ENCODE peak calls at places on chromosome 1, in ten cellular contexts. E is SJSA1; S is heart left ventricle; A is CD8-positive, alpha-beta memory T cell; H is upper lobe of right lung; U is SJCRH30; Y is lower lobe of right lung; O is tibial nerve; Z is HCT116; N is CD8-positive, alpha-beta T cell. X is an unnamed sample.

GRCh38 chr1:188489336-188490112 is 1660.8 kb downstream of the PLA2G4A start:
- DNase-seq in E (no peak), S (no peak), A (no peak), H (no peak), U (peak), Y (no peak), O (no peak), Z (peak), N (no peak), X (no peak)

GRCh38 chr1:116805398-116805797 is 51.2 kb downstream of the CD2 start:
- DNase-seq in E (no peak), S (no peak), A (no peak), H (no peak), U (no peak), Y (no peak), O (no peak), Z (no peak), N (no peak), X (no peak)

GRCh38 chr1:30420519-30421050 is 302.8 kb downstream of the MATN1 start:
- DNase-seq in E (peak), S (no peak), A (no peak), H (peak), U (no peak), Y (no peak), O (no peak), Z (no peak), N (no peak), X (no peak)

GRCh38 chr1:175597206-175597605 is 146.2 kb downstream of the TNR start:
- DNase-seq in E (no peak), S (no peak), A (no peak), H (no peak), U (no peak), Y (no peak), O (no peak), Z (no peak), N (no peak), X (no peak)

GRCh38 chr1:204225841-204226745 is 12.3 kb upstream of the GOLT1A start:
- DNase-seq in E (peak), S (no peak), A (no peak), H (no peak), U (no peak), Y (no peak), O (no peak), Z (no peak), N (no peak), X (no peak)

GRCh38 chr1:245874942-245875580 is 632.0 kb downstream of the SMYD3 start:
- DNase-seq in E (peak), S (peak), A (no peak), H (peak), U (no peak), Y (peak), O (peak), Z (no peak), N (no peak), X (peak)

GRCh38 chr1:223545325-223545724 is 120.2 kb downstream of the CAPN8 start:
- DNase-seq in E (no peak), S (no peak), A (no peak), H (no peak), U (no peak), Y (no peak), O (no peak), Z (no peak), N (no peak), X (no peak)

GRCh38 chr1:184563308-184563707 is 176.5 kb downstream of the C1orf21 start:
- DNase-seq in E (no peak), S (no peak), A (no peak), H (no peak), U (no peak), Y (no peak), O (peak), Z (no peak), N (no peak), X (peak)

GRCh38 chr1:221712776-221713431 is 29.0 kb downstream of the DUSP10 start:
- DNase-seq in E (no peak), S (no peak), A (peak), H (no peak), U (no peak), Y (peak), O (no peak), Z (no peak), N (peak), X (no peak)

GRCh38 chr1:113008365-113008714 is 52.3 kb upstream of the SLC16A1 start:
- DNase-seq in E (no peak), S (no peak), A (no peak), H (no peak), U (no peak), Y (no peak), O (no peak), Z (no peak), N (no peak), X (no peak)

GRCh38 chr1:72051538-72051937 is 230.8 kb downstream of the NEGR1 start:
- DNase-seq in E (no peak), S (no peak), A (no peak), H (no peak), U (no peak), Y (no peak), O (no peak), Z (no peak), N (no peak), X (no peak)

GRCh38 chr1:116902027-116902426 is 7.7 kb upstream of the PTGFRN start:
- DNase-seq in E (no peak), S (no peak), A (no peak), H (no peak), U (no peak), Y (no peak), O (no peak), Z (no peak), N (no peak), X (no peak)

GRCh38 chr1:63828322-63829044 is 54.7 kb downstream of the ROR1 start:
- DNase-seq in E (no peak), S (no peak), A (no peak), H (no peak), U (peak), Y (no peak), O (no peak), Z (no peak), N (no peak), X (no peak)

GRCh38 chr1:163796394-163796821 is 474.7 kb downstream of the NUF2 start:
- DNase-seq in E (no peak), S (no peak), A (no peak), H (no peak), U (peak), Y (no peak), O (no peak), Z (no peak), N (no peak), X (no peak)

GRCh38 chr1:157496121-157496526 is 56.2 kb downstream of the FCRL5 start:
- DNase-seq in E (no peak), S (no peak), A (no peak), H (no peak), U (no peak), Y (no peak), O (peak), Z (peak), N (no peak), X (peak)

GRCh38 chr1:30371179-30371788 is 352.1 kb downstream of the MATN1 start:
- DNase-seq in E (no peak), S (no peak), A (no peak), H (no peak), U (no peak), Y (no peak), O (no peak), Z (no peak), N (no peak), X (no peak)

GRCh38 chr1:85326851-85327250 is 50.4 kb upstream of the BCL10 start:
- DNase-seq in E (no peak), S (no peak), A (no peak), H (no peak), U (no peak), Y (no peak), O (no peak), Z (no peak), N (no peak), X (no peak)

GRCh38 chr1:165854101-165854845 is 26.9 kb downstream of the UCK2 start:
- DNase-seq in E (peak), S (no peak), A (no peak), H (no peak), U (peak), Y (no peak), O (no peak), Z (no peak), N (no peak), X (peak)

GRCh38 chr1:224235819-224236493 is 52.9 kb downstream of the DEGS1 start:
- DNase-seq in E (no peak), S (no peak), A (no peak), H (no peak), U (no peak), Y (no peak), O (no peak), Z (no peak), N (no peak), X (no peak)

GRCh38 chr1:169696273-169697100 is 14.9 kb downstream of the SELL start:
- DNase-seq in E (no peak), S (no peak), A (no peak), H (no peak), U (no peak), Y (no peak), O (no peak), Z (no peak), N (no peak), X (no peak)

GRCh38 chr1:169698976-169699375 is 12.4 kb downstream of the SELL start:
- DNase-seq in E (no peak), S (no peak), A (no peak), H (no peak), U (no peak), Y (no peak), O (no peak), Z (no peak), N (no peak), X (no peak)

GRCh38 chr1:169699769-169700168 is 11.7 kb downstream of the SELL start:
- DNase-seq in E (no peak), S (no peak), A (no peak), H (no peak), U (no peak), Y (no peak), O (no peak), Z (no peak), N (no peak), X (no peak)

GRCh38 chr1:169694304-169694703 is 17.1 kb downstream of the SELL start:
- DNase-seq in E (no peak), S (no peak), A (peak), H (no peak), U (no peak), Y (no peak), O (no peak), Z (no peak), N (peak), X (no peak)

DNA sequence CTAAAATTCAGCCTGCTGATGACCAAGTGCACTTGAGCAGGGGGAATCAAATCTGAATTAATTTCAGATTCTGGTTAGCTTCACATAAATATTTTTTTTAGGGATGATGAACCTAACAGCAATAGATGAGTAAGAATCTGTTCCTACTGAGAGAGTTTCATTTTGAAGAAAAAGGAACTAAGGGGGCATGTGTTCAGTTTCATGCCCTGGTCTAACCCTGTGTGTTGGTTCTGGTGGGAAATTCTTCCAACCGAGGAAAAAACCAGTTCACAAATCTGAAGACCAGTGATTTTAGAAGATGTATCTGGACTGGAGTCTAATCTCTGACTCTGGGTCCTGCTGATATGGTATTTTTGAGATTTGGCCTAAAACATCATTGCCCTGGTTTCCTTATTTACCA is 13.7 kb downstream of the SELL start:
- DNase-seq in E (no peak), S (no peak), A (no peak), H (no peak), U (no peak), Y (no peak), O (no peak), Z (no peak), N (no peak), X (no peak)
- H3K4me3 ChIP-seq in E (no peak), S (no peak), A (no peak), H (no peak), U (no peak), Y (no peak), O (no peak), Z (no peak), N (no peak), X (no peak)

GRCh38 chr1:14424325-14425000 is 174.0 kb upstream of the KAZN start:
- DNase-seq in E (no peak), S (no peak), A (no peak), H (no peak), U (no peak), Y (no peak), O (no peak), Z (no peak), N (no peak), X (no peak)
- H3K27ac ChIP-seq in E (no peak), S (no peak), A (no peak), H (no peak), U (no peak), Y (no peak), O (no peak), Z (no peak), N (no peak), X (no peak)

DNA sequence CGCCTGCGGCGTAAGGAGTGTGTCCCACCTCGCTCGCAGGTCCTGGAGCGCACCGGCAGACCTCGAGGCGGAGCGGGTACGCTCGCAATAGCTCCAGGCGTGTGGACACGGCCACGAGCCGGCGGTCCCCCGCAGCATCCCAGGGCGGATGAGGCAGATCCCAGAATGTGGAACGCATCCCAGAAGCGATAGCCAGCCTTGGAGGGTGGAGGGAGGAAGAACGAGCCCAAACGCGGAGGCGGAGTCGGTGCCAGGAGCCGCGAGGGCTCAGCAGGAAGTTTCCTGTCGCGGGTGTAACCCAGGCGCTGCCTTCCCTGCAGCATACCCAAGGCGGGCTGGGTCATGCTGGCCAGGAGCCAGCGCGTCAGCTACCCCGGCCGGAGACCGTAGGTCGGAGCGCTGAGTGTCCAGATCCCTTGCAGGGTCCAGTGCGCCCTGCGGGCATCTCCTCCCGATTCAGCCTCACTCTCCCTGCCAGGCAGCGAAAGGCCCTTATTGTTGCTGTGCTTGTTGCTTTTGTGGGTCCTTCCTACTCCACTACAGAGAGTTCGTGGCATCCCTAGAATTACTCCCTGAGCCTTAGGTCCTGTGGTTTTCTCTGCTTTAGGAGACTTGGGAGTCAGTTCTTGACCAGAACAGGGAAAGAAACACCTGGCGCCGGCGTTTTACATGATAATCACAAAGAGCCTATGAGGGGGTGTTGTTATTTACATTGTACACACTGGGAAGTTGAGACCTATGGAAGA is 27.7 kb downstream of the STYXL2 start:
- DNase-seq in E (no peak), S (peak), A (no peak), H (peak), U (no peak), Y (peak), O (no peak), Z (peak), N (peak), X (peak)
- H3K4me3 ChIP-seq in E (no peak), S (peak), A (peak), H (peak), U (no peak), Y (peak), O (no peak), Z (peak), N (peak), X (no peak)

GRCh38 chr1:47963568-47963973 is 33.6 kb downstream of the TRABD2B start:
- DNase-seq in E (no peak), S (no peak), A (no peak), H (no peak), U (no peak), Y (no peak), O (peak), Z (no peak), N (no peak), X (peak)

GRCh38 chr1:47968489-47968888 is 28.7 kb downstream of the TRABD2B start:
- DNase-seq in E (no peak), S (no peak), A (no peak), H (no peak), U (no peak), Y (no peak), O (no peak), Z (no peak), N (no peak), X (no peak)

GRCh38 chr1:47967868-47968267 is 29.3 kb downstream of the TRABD2B start:
- DNase-seq in E (no peak), S (no peak), A (no peak), H (no peak), U (no peak), Y (no peak), O (no peak), Z (no peak), N (no peak), X (no peak)

GRCh38 chr1:47963093-47963492 is 34.1 kb downstream of the TRABD2B start:
- DNase-seq in E (no peak), S (no peak), A (no peak), H (no peak), U (no peak), Y (no peak), O (no peak), Z (no peak), N (no peak), X (no peak)
- H3K27ac ChIP-seq in E (no peak), S (no peak), A (no peak), H (no peak), U (no peak), Y (no peak), O (no peak), Z (no peak), N (no peak), X (no peak)

GRCh38 chr1:202516434-202516877 is 168.0 kb downstream of the PPP1R12B start:
- DNase-seq in E (no peak), S (no peak), A (no peak), H (no peak), U (no peak), Y (no peak), O (no peak), Z (no peak), N (no peak), X (no peak)
- H3K4me3 ChIP-seq in E (no peak), S (no peak), A (no peak), H (no peak), U (no peak), Y (no peak), O (no peak), Z (no peak), N (no peak), X (no peak)

DNA sequence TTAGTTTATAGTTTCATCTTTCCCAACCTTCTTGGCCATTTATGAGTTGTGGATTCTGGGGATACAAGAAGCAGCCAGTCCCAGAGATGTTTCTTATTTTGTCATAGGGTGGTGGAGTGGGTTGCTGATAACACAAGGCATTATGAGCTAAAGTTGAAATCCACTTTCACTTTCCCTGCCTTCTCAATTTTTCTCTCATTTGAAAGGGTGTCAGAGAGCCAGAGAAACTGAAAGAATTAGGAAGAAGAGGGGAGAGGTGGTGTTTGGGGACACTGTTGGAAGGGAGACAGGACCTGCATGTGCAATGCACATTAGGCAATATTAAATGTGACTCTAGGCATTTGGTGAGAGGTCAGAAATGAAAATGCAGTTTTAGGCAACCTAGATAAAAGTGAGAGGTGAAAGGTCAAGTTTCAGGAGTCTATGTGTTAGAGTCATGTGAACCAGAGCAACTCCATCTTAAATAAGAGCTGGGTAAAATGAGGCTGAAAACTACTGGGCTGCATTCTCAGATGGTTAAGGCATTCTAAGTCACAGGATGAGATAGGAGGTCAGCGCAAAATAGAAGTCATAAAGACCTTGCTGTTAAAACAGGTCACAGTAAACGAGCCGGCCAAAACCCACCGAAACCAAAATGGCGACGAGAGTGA is 71.1 kb upstream of the F3 start:
- DNase-seq in E (no peak), S (no peak), A (no peak), H (no peak), U (no peak), Y (no peak), O (no peak), Z (no peak), N (no peak), X (no peak)
- H3K27ac ChIP-seq in E (no peak), S (no peak), A (no peak), H (peak), U (no peak), Y (no peak), O (no peak), Z (no peak), N (no peak), X (no peak)

GRCh38 chr1:51509773-51510172 is 9.3 kb downstream of the EPS15 start:
- DNase-seq in E (no peak), S (no peak), A (no peak), H (no peak), U (no peak), Y (no peak), O (no peak), Z (no peak), N (no peak), X (no peak)

GRCh38 chr1:51504806-51505525 is 14.1 kb downstream of the EPS15 start:
- DNase-seq in E (no peak), S (no peak), A (no peak), H (no peak), U (no peak), Y (no peak), O (no peak), Z (no peak), N (no peak), X (no peak)

GRCh38 chr1:51512120-51512519 is 6.9 kb downstream of the EPS15 start:
- DNase-seq in E (no peak), S (no peak), A (no peak), H (no peak), U (no peak), Y (no peak), O (no peak), Z (no peak), N (no peak), X (no peak)

GRCh38 chr1:51506537-51506936 is 12.5 kb downstream of the EPS15 start:
- DNase-seq in E (no peak), S (no peak), A (no peak), H (no peak), U (no peak), Y (no peak), O (no peak), Z (no peak), N (no peak), X (no peak)
- H3K4me3 ChIP-seq in E (no peak), S (peak), A (no peak), H (no peak), U (no peak), Y (no peak), O (no peak), Z (no peak), N (no peak), X (no peak)